ENCODE peak calls at places on chromosomes 6 and 20, in seven cellular contexts. R is mesenchymal stem cell, G is H9, Q is IMR-90, V is mesendoderm, W is H1, D is trophoblast cell. K is an unnamed sample.

GRCh38 chr6:166786704-166787293 is 159.7 kb upstream of the RPS6KA2 start:
- DNase-seq in V (peak), W (no peak), G (no peak), D (peak), R (peak), Q (peak), K (peak)

GRCh38 chr6:167532410-167533294 is 207.8 kb downstream of the TTLL2 start:
- DNase-seq in G (no peak), R (peak), D (no peak), Q (no peak), W (no peak), V (no peak), K (no peak)

GRCh38 chr20:43537921-43538854 is 20.6 kb upstream of the SGK2 start:
- DNase-seq in D (peak), R (peak), Q (peak), G (peak), V (peak), W (no peak), K (peak)

GRCh38 chr6:41594326-41594725 is 43.9 kb upstream of the MDFI start:
- DNase-seq in Q (no peak), D (no peak), R (no peak), W (no peak), G (no peak), V (no peak), K (no peak)

GRCh38 chr20:25360631-25361286 is 29.9 kb downstream of the ABHD12 start:
- DNase-seq in V (peak), W (no peak), D (peak), G (no peak), R (peak), Q (peak), K (no peak)

GRCh38 chr6:170187669-170188566 is 103.0 kb downstream of the DLL1 start:
- DNase-seq in G (no peak), V (no peak), R (no peak), D (no peak), W (no peak), Q (no peak), K (no peak)

GRCh38 chr6:5151955-5152401 is 66.8 kb downstream of the PPP1R3G start:
- DNase-seq in G (no peak), W (no peak), V (no peak), D (no peak), R (no peak), Q (peak), K (no peak)

GRCh38 chr6:34598725-34599124 is 42.6 kb upstream of the SPDEF start:
- DNase-seq in Q (peak), V (no peak), D (no peak), G (no peak), W (no peak), R (no peak), K (no peak)

GRCh38 chr6:133953634-133954415 is 801 bp downstream of the TBPL1 start:
- DNase-seq in R (no peak), Q (no peak), V (peak), D (peak), G (no peak), W (no peak), K (no peak)

GRCh38 chr20:63448050-63448449 is 24.4 kb downstream of the KCNQ2 start:
- DNase-seq in R (no peak), V (no peak), G (no peak), Q (no peak), D (no peak), W (no peak), K (no peak)

GRCh38 chr20:43799150-43799711 is 72.4 kb upstream of the GTSF1L start:
- DNase-seq in W (no peak), D (no peak), V (no peak), G (no peak), R (peak), Q (peak), K (no peak)

GRCh38 chr20:32585519-32586127 is 490 bp upstream of the NOL4L start:
- DNase-seq in W (no peak), Q (no peak), R (no peak), V (no peak), G (no peak), D (peak), K (no peak)

GRCh38 chr6:27388293-27389197 is at the start of gene ZNF391:
- DNase-seq in W (peak), V (peak), Q (peak), R (peak), D (peak), G (peak), K (peak)

GRCh38 chr20:44231193-44231592 is 15.9 kb upstream of the GDAP1L1 start:
- DNase-seq in D (no peak), G (no peak), Q (no peak), R (no peak), W (no peak), V (no peak), K (no peak)

GRCh38 chr6:120844084-120844483 is 490.2 kb downstream of the TBC1D32 start:
- DNase-seq in Q (no peak), G (no peak), V (no peak), D (no peak), R (no peak), W (no peak), K (no peak)
- H2BK120ac ChIP-seq in Q (no peak), G (no peak), V (no peak), D (no peak), R (no peak), W (no peak), K (no peak)

GRCh38 chr6:79394690-79395089 is 142.5 kb downstream of the LCA5 start:
- DNase-seq in G (no peak), W (no peak), Q (no peak), D (no peak), V (no peak), R (no peak), K (no peak)

GRCh38 chr6:79396625-79397024 is 140.6 kb downstream of the LCA5 start:
- DNase-seq in V (no peak), D (no peak), G (no peak), W (no peak), Q (no peak), R (no peak), K (no peak)

GRCh38 chr6:79403525-79403924 is 133.7 kb downstream of the LCA5 start:
- DNase-seq in W (no peak), Q (no peak), D (no peak), G (no peak), V (no peak), R (no peak), K (no peak)

GRCh38 chr6:79404261-79404660 is 133.0 kb downstream of the LCA5 start:
- DNase-seq in Q (no peak), R (no peak), V (peak), W (no peak), G (peak), D (no peak), K (no peak)

DNA sequence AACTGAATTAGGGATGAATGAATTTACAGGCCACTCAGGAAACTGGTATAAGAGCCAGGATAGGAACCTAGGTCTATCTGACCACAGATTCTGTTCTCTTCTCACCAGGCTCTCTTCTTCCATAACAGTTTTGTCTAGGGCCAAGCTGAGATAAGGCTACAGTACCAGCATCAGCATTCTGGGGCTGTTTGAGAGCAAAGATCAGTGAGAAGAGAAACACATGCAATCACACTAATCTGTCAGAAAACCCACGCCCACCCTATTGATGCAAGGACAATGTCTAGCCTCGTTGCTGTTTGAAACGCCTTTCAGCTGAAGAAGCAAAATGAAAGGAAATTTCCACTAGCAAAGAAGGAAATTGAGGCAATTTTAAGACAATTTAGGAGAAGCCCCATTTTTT is 137.7 kb downstream of the LCA5 start:
- DNase-seq in R (no peak), V (no peak), G (no peak), W (no peak), Q (no peak), D (no peak), K (no peak)
- H3K4me2 ChIP-seq in R (no peak), V (no peak), G (no peak), W (no peak), Q (no peak), D (no peak), K (no peak)

GRCh38 chr6:162493917-162494316 is 233.6 kb downstream of the PRKN start:
- DNase-seq in V (peak), W (no peak), G (no peak), R (no peak), D (no peak), Q (no peak), K (no peak)
- H2AK5ac ChIP-seq in V (no peak), W (no peak), G (no peak), R (no peak), D (no peak), Q (no peak), K (no peak)

DNA sequence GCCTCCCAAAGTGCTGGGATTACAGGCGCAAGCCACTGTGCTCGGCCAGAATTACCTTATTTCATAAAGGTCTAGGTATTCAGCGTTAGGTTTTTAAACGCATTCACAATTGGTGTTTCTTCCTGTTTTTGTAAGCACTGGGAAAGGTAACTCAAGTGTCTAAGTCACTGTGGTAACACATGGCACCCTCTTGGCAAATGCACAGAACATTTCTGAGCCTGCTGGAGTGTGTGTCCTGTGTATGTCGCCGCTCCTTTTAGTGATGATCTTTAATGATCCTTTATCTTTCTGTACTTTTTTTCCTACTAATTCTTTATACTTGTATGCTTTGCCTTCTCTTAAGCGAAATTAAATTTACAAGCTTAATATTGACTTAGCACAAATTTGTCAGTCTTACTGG is 263.0 kb downstream of the ARID1B start:
- DNase-seq in W (no peak), Q (no peak), G (no peak), D (no peak), R (no peak), V (no peak), K (no peak)
- H2BK120ac ChIP-seq in W (no peak), Q (no peak), G (no peak), D (no peak), R (no peak), V (no peak), K (no peak)

GRCh38 chr6:1479095-1479494 is 89.7 kb downstream of the FOXF2 start:
- DNase-seq in Q (peak), V (no peak), W (no peak), D (no peak), G (no peak), R (no peak), K (no peak)

GRCh38 chr6:1482381-1483166 is 93.2 kb downstream of the FOXF2 start:
- DNase-seq in W (no peak), R (no peak), V (no peak), G (no peak), D (no peak), Q (peak), K (no peak)

GRCh38 chr6:1479601-1480236 is 90.3 kb downstream of the FOXF2 start:
- DNase-seq in Q (no peak), G (no peak), W (no peak), V (no peak), D (no peak), R (no peak), K (no peak)

GRCh38 chr6:1477432-1478090 is 88.2 kb downstream of the FOXF2 start:
- DNase-seq in W (no peak), G (no peak), Q (peak), V (peak), R (no peak), D (no peak), K (no peak)

GRCh38 chr6:1481326-1481725 is 92.0 kb downstream of the FOXF2 start:
- DNase-seq in W (no peak), G (no peak), D (peak), V (no peak), Q (peak), R (peak), K (no peak)
- H3K4me2 ChIP-seq in W (no peak), G (no peak), D (no peak), V (no peak), Q (peak), R (peak), K (no peak)

GRCh38 chr6:163198396-163198795 is 216.1 kb upstream of the QKI start:
- DNase-seq in W (no peak), G (no peak), V (no peak), R (no peak), D (no peak), Q (no peak), K (no peak)
- H2AK5ac ChIP-seq in W (peak), G (no peak), V (no peak), R (no peak), D (peak), Q (no peak), K (no peak)

K was measured in neuronal stem cell.